ENCODE peak calls at places on chromosome 17, in six cellular contexts. One of them, this sample, is unnamed.

GRCh38 chr17:882827-883585 is 96.6 kb downstream of the NXN start:
- DNase-seq in HepG2: peak
- DNase-seq in HEK293T: no peak
- DNase-seq in A549: no peak
- DNase-seq in IMR-90: peak
- DNase-seq in GM12878: no peak
- DNase-seq in this sample: no peak

GRCh38 chr17:79657861-79658810 is 47.3 kb upstream of the RBFOX3 start:
- DNase-seq in A549: no peak
- DNase-seq in HEK293T: peak
- DNase-seq in HepG2: no peak
- DNase-seq in IMR-90: no peak
- DNase-seq in GM12878: no peak
- DNase-seq in this sample: no peak

GRCh38 chr17:35947156-35947585 is 3.7 kb upstream of the LYZL6 start:
- DNase-seq in HepG2: peak
- DNase-seq in GM12878: no peak
- DNase-seq in IMR-90: peak
- DNase-seq in A549: peak
- DNase-seq in HEK293T: peak
- DNase-seq in this sample: peak

GRCh38 chr17:48178327-48178726 is 70.8 kb downstream of the SNX11 start:
- DNase-seq in GM12878: no peak
- DNase-seq in A549: no peak
- DNase-seq in HepG2: no peak
- DNase-seq in HEK293T: no peak
- DNase-seq in IMR-90: no peak
- DNase-seq in this sample: no peak

GRCh38 chr17:4846635-4847390 is 13.7 kb downstream of the MINK1 start:
- DNase-seq in GM12878: no peak
- DNase-seq in HepG2: peak
- DNase-seq in IMR-90: no peak
- DNase-seq in HEK293T: no peak
- DNase-seq in A549: no peak
- DNase-seq in this sample: no peak

GRCh38 chr17:44108440-44109311 is 14.8 kb downstream of the HDAC5 start:
- DNase-seq in HEK293T: no peak
- DNase-seq in IMR-90: peak
- DNase-seq in A549: peak
- DNase-seq in GM12878: no peak
- DNase-seq in HepG2: peak
- DNase-seq in this sample: peak

GRCh38 chr17:41919840-41920579 is 1.3 kb upstream of the ACLY start:
- DNase-seq in HEK293T: no peak
- DNase-seq in A549: no peak
- DNase-seq in HepG2: no peak
- DNase-seq in IMR-90: peak
- DNase-seq in GM12878: no peak
- DNase-seq in this sample: no peak

GRCh38 chr17:36149296-36149820 is 27.1 kb downstream of the TBC1D3B start:
- DNase-seq in HepG2: no peak
- DNase-seq in HEK293T: peak
- DNase-seq in IMR-90: peak
- DNase-seq in A549: no peak
- DNase-seq in GM12878: no peak
- DNase-seq in this sample: no peak

GRCh38 chr17:50372222-50372621 is 762 bp downstream of the MRPL27 start:
- DNase-seq in GM12878: no peak
- DNase-seq in HepG2: no peak
- DNase-seq in A549: no peak
- DNase-seq in HEK293T: no peak
- DNase-seq in IMR-90: no peak
- DNase-seq in this sample: no peak
- TF ChIP-seq BHLHE40 in GM12878: no peak
- TF ChIP-seq BHLHE40 in HepG2: no peak
- TF ChIP-seq BHLHE40 in A549: no peak
- TF ChIP-seq BHLHE40 in HEK293T: no peak
- TF ChIP-seq BHLHE40 in IMR-90: no peak
- TF ChIP-seq BHLHE40 in this sample: no peak

GRCh38 chr17:8125196-8125946 is 1.5 kb upstream of the HES7 start:
- DNase-seq in IMR-90: peak
- DNase-seq in HepG2: peak
- DNase-seq in HEK293T: peak
- DNase-seq in GM12878: peak
- DNase-seq in A549: peak
- DNase-seq in this sample: peak
- TF ChIP-seq BHLHE40 in IMR-90: no peak
- TF ChIP-seq BHLHE40 in HepG2: no peak
- TF ChIP-seq BHLHE40 in HEK293T: no peak
- TF ChIP-seq BHLHE40 in GM12878: no peak
- TF ChIP-seq BHLHE40 in A549: no peak
- TF ChIP-seq BHLHE40 in this sample: no peak

GRCh38 chr17:72996791-72997190 is 95.7 kb downstream of the SLC39A11 start:
- DNase-seq in HEK293T: no peak
- DNase-seq in HepG2: no peak
- DNase-seq in GM12878: no peak
- DNase-seq in IMR-90: no peak
- DNase-seq in A549: no peak
- DNase-seq in this sample: no peak

GRCh38 chr17:73003487-73003886 is 89.0 kb downstream of the SLC39A11 start:
- DNase-seq in A549: no peak
- DNase-seq in HepG2: peak
- DNase-seq in HEK293T: no peak
- DNase-seq in IMR-90: no peak
- DNase-seq in GM12878: no peak
- DNase-seq in this sample: no peak

GRCh38 chr17:72998343-72998742 is 94.1 kb downstream of the SLC39A11 start:
- DNase-seq in HepG2: no peak
- DNase-seq in A549: no peak
- DNase-seq in GM12878: no peak
- DNase-seq in IMR-90: no peak
- DNase-seq in HEK293T: no peak
- DNase-seq in this sample: no peak

GRCh38 chr17:72995008-72995656 is 97.4 kb downstream of the SLC39A11 start:
- DNase-seq in GM12878: no peak
- DNase-seq in IMR-90: no peak
- DNase-seq in HepG2: no peak
- DNase-seq in A549: no peak
- DNase-seq in HEK293T: no peak
- DNase-seq in this sample: no peak

GRCh38 chr17:72997559-72997958 is 94.9 kb downstream of the SLC39A11 start:
- DNase-seq in HepG2: no peak
- DNase-seq in A549: no peak
- DNase-seq in IMR-90: no peak
- DNase-seq in HEK293T: no peak
- DNase-seq in GM12878: no peak
- DNase-seq in this sample: no peak
- TF ChIP-seq BHLHE40 in HepG2: no peak
- TF ChIP-seq BHLHE40 in A549: no peak
- TF ChIP-seq BHLHE40 in IMR-90: no peak
- TF ChIP-seq BHLHE40 in HEK293T: no peak
- TF ChIP-seq BHLHE40 in GM12878: no peak
- TF ChIP-seq BHLHE40 in this sample: no peak

DNA sequence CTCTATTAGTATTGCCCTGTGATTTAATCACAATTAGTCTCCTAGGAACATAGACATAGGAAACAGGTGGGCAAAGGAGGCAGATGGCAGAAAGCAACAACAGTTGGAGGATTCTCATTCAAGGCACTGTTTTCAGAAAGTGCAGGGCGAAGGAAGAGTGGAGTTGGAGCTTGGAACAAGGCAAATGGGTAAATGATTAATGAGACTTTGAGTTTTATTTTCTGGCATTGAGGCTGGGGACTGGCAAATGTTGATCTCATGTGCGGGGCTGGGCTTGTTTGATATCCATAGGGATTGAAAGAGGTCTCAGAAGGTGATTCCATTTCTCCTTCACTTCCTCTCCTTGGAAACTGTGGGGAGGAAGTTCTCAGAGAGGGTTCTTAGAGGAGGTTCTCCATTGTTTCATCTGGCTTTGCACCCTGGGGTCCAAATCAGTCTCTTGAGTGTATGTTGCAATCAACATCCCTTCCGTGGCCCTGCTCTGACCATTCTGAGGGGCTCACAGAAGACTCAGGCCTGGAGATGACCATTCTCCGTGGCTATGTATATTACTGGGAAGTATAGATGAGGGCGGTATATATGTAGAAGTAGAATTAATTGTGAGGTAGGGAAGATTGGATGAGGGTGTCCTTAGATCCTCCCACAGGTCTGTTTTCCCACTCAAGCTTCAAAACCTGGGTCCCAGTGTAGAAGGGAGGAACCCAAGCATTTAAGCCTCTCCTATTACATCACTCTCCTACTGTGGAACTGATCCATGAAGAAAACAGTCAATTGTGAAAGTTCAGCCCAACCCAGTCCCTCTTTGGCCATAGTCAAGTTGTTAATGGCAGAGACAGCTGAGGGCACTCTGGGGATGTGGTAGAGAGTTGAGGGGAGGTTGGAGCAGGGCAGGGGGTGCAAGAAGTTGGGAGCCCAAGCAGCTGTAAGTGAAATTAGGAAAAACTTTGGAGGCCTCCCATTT is 36.5 kb upstream of the SRSF1 start:
- DNase-seq in GM12878: no peak
- DNase-seq in IMR-90: no peak
- DNase-seq in HepG2: no peak
- DNase-seq in HEK293T: no peak
- DNase-seq in A549: no peak
- DNase-seq in this sample: no peak
- TF ChIP-seq BHLHE40 in GM12878: no peak
- TF ChIP-seq BHLHE40 in IMR-90: no peak
- TF ChIP-seq BHLHE40 in HepG2: no peak
- TF ChIP-seq BHLHE40 in HEK293T: no peak
- TF ChIP-seq BHLHE40 in A549: no peak
- TF ChIP-seq BHLHE40 in this sample: no peak

GRCh38 chr17:17516941-17517720 is 20.9 kb upstream of the RASD1 start:
- DNase-seq in HEK293T: no peak
- DNase-seq in A549: no peak
- DNase-seq in IMR-90: no peak
- DNase-seq in GM12878: no peak
- DNase-seq in HepG2: no peak
- DNase-seq in this sample: no peak
- TF ChIP-seq BHLHE40 in HEK293T: no peak
- TF ChIP-seq BHLHE40 in A549: no peak
- TF ChIP-seq BHLHE40 in IMR-90: no peak
- TF ChIP-seq BHLHE40 in GM12878: no peak
- TF ChIP-seq BHLHE40 in HepG2: no peak
- TF ChIP-seq BHLHE40 in this sample: no peak

GRCh38 chr17:72506773-72507172 is 386.0 kb downstream of the SOX9 start:
- DNase-seq in HEK293T: no peak
- DNase-seq in HepG2: no peak
- DNase-seq in IMR-90: no peak
- DNase-seq in GM12878: no peak
- DNase-seq in A549: no peak
- DNase-seq in this sample: no peak

GRCh38 chr17:72511874-72512273 is 391.1 kb downstream of the SOX9 start:
- DNase-seq in HepG2: no peak
- DNase-seq in GM12878: no peak
- DNase-seq in HEK293T: no peak
- DNase-seq in A549: no peak
- DNase-seq in IMR-90: no peak
- DNase-seq in this sample: no peak

GRCh38 chr17:72512649-72513556 is 392.1 kb downstream of the SOX9 start:
- DNase-seq in HEK293T: no peak
- DNase-seq in IMR-90: no peak
- DNase-seq in GM12878: no peak
- DNase-seq in A549: no peak
- DNase-seq in HepG2: no peak
- DNase-seq in this sample: no peak

GRCh38 chr17:72507370-72507769 is 386.6 kb downstream of the SOX9 start:
- DNase-seq in GM12878: no peak
- DNase-seq in HepG2: no peak
- DNase-seq in A549: no peak
- DNase-seq in HEK293T: no peak
- DNase-seq in IMR-90: no peak
- DNase-seq in this sample: no peak

GRCh38 chr17:72510454-72511016 is 389.7 kb downstream of the SOX9 start:
- DNase-seq in IMR-90: peak
- DNase-seq in A549: no peak
- DNase-seq in HEK293T: no peak
- DNase-seq in GM12878: peak
- DNase-seq in HepG2: no peak
- DNase-seq in this sample: no peak
- TF ChIP-seq BHLHE40 in IMR-90: no peak
- TF ChIP-seq BHLHE40 in A549: no peak
- TF ChIP-seq BHLHE40 in HEK293T: no peak
- TF ChIP-seq BHLHE40 in GM12878: peak
- TF ChIP-seq BHLHE40 in HepG2: no peak
- TF ChIP-seq BHLHE40 in this sample: no peak

GRCh38 chr17:15261063-15261817 is 3.9 kb downstream of the PMP22 start:
- DNase-seq in GM12878: no peak
- DNase-seq in HEK293T: peak
- DNase-seq in A549: peak
- DNase-seq in IMR-90: peak
- DNase-seq in HepG2: peak
- DNase-seq in this sample: peak
- TF ChIP-seq BHLHE40 in GM12878: no peak
- TF ChIP-seq BHLHE40 in HEK293T: no peak
- TF ChIP-seq BHLHE40 in A549: no peak
- TF ChIP-seq BHLHE40 in IMR-90: no peak
- TF ChIP-seq BHLHE40 in HepG2: no peak
- TF ChIP-seq BHLHE40 in this sample: no peak

This sample was measured in K562.